ENCODE peak calls at places on chromosome 19, in six cellular contexts. C, X, S, U, G and N are unnamed samples.

GRCh38 chr19:30406220-30406944 is 34.2 kb downstream of the ZNF536 start:
- DNase-seq in C (no peak), X (peak), S (no peak), U (peak), G (no peak), N (peak)

GRCh38 chr19:46213806-46214205 is 15.7 kb upstream of the IGFL1 start:
- DNase-seq in C (no peak), X (no peak), S (no peak), U (no peak), G (no peak), N (no peak)

GRCh38 chr19:56987184-56987583 is 132.6 kb upstream of the USP29 start:
- DNase-seq in C (no peak), X (no peak), S (no peak), U (no peak), G (no peak), N (no peak)

GRCh38 chr19:33040994-33041827 is 23.5 kb downstream of the RHPN2 start:
- DNase-seq in C (no peak), X (no peak), S (no peak), U (no peak), G (no peak), N (peak)

GRCh38 chr19:10122066-10122465 is 2.4 kb upstream of the EIF3G start:
- DNase-seq in C (peak), X (no peak), S (no peak), U (peak), G (no peak), N (no peak)

GRCh38 chr19:13795595-13796300 is 505 bp downstream of the ZSWIM4 start:
- DNase-seq in C (no peak), X (peak), S (no peak), U (peak), G (no peak), N (peak)

GRCh38 chr19:27971071-27971470 is 1241.9 kb downstream of the UQCRFS1 start:
- DNase-seq in C (no peak), X (peak), S (no peak), U (no peak), G (no peak), N (no peak)

GRCh38 chr19:7391218-7391670 is 42.5 kb downstream of the ARHGEF18 start:
- DNase-seq in C (no peak), X (no peak), S (no peak), U (no peak), G (no peak), N (no peak)

GRCh38 chr19:34644991-34645461 is 31.9 kb downstream of the SCGB2B2 start:
- DNase-seq in C (no peak), X (no peak), S (no peak), U (no peak), G (no peak), N (no peak)

GRCh38 chr19:19866599-19867248 is 1.0 kb downstream of the ZNF253 start:
- DNase-seq in C (no peak), X (peak), S (peak), U (peak), G (no peak), N (peak)

GRCh38 chr19:42356686-42357085 is 31.3 kb downstream of the MEGF8 start:
- DNase-seq in C (no peak), X (no peak), S (no peak), U (no peak), G (no peak), N (no peak)

GRCh38 chr19:46970815-46971214 is 48.8 kb upstream of the NPAS1 start:
- DNase-seq in C (peak), X (no peak), S (no peak), U (no peak), G (no peak), N (no peak)

GRCh38 chr19:29785955-29786589 is 25.7 kb upstream of the CCNE1 start:
- DNase-seq in C (no peak), X (peak), S (no peak), U (no peak), G (no peak), N (no peak)